ENCODE peak calls at places on chromosomes 11 and 22, in six cellular contexts. C is ovary, P is MCF 10A, A is astrocyte of the cerebellum, V is nephron progenitor cell, W is GM13977. F is an unnamed sample.

GRCh38 chr11:74932797-74933196 is 16.1 kb downstream of the XRRA1 start:
- DNase-seq in C (no peak), P (peak), A (peak), V (no peak), W (no peak), F (peak)

GRCh38 chr11:77244277-77245014 is 57.0 kb downstream of the GDPD4 start:
- DNase-seq in C (no peak), P (peak), A (peak), V (no peak), W (no peak), F (peak)

GRCh38 chr11:72646024-72646423 is 28.2 kb downstream of the PDE2A start:
- DNase-seq in C (no peak), P (no peak), A (no peak), V (no peak), W (no peak), F (no peak)

GRCh38 chr22:17095538-17095937 is 10.7 kb downstream of the IL17RA start:
- DNase-seq in C (no peak), P (no peak), A (no peak), V (peak), W (no peak), F (no peak)

GRCh38 chr22:45207981-45208664 is 32.6 kb downstream of the KIAA0930 start:
- DNase-seq in C (no peak), P (peak), A (peak), V (no peak), W (no peak), F (peak)

GRCh38 chr11:12171921-12172320 is 61.5 kb downstream of the MICAL2 start:
- DNase-seq in C (no peak), P (no peak), A (no peak), V (no peak), W (no peak), F (no peak)

GRCh38 chr22:35409783-35410662 is 10.1 kb downstream of the MCM5 start:
- DNase-seq in C (no peak), P (no peak), A (no peak), V (no peak), W (peak), F (no peak)

GRCh38 chr22:24077416-24077815 is 66.3 kb downstream of the CABIN1 start:
- DNase-seq in C (no peak), P (no peak), A (no peak), V (no peak), W (no peak), F (no peak)

GRCh38 chr22:20530368-20531153 is 23.2 kb downstream of the MED15 start:
- DNase-seq in C (no peak), P (peak), A (no peak), V (no peak), W (no peak), F (peak)

GRCh38 chr11:124123587-124123986 is 8.3 kb downstream of the VWA5A start:
- DNase-seq in C (no peak), P (no peak), A (no peak), V (no peak), W (no peak), F (no peak)

GRCh38 chr22:43398910-43399309 is 12.9 kb upstream of the MPPED1 start:
- DNase-seq in C (no peak), P (no peak), A (no peak), V (no peak), W (no peak), F (no peak)

GRCh38 chr11:33135216-33135615 is 26.1 kb downstream of the CSTF3 start:
- DNase-seq in C (no peak), P (no peak), A (peak), V (no peak), W (no peak), F (no peak)

GRCh38 chr11:65185869-65186341 is 4.2 kb downstream of the CAPN1 start:
- DNase-seq in C (peak), P (no peak), A (no peak), V (no peak), W (no peak), F (no peak)
- TF ChIP-seq CTCF in C (no peak), P (peak), A (peak), V (no peak), W (peak), F (no peak)

GRCh38 chr22:25357056-25357455 is 137.6 kb downstream of the CRYBB2 start:
- DNase-seq in C (no peak), P (no peak), A (no peak), V (no peak), W (no peak), F (no peak)
- TF ChIP-seq CTCF in C (no peak), P (no peak), A (no peak), V (no peak), W (no peak), F (no peak)

DNA sequence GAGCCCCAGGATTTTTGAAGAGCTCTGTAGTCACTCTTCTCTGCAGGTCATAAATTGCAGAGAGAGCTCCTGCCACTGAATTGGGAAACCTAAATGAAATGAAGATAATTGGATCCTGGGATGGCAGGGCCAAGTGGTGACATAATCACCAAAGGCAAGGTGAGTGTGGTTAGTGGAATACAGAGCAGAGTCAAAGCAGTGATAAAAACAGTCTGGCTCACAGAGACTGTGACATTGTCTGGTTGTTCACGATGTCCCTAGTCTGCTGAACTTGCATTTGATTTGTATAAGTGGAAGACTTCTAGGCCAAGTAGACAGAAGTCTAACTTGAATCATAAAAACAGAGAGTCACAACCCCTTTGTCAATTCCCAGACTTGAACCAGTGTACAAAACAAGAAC is 26.8 kb upstream of the SPATA19 start:
- DNase-seq in C (no peak), P (no peak), A (no peak), V (no peak), W (no peak), F (no peak)
- TF ChIP-seq CTCF in C (no peak), P (no peak), A (no peak), V (no peak), W (no peak), F (no peak)

DNA sequence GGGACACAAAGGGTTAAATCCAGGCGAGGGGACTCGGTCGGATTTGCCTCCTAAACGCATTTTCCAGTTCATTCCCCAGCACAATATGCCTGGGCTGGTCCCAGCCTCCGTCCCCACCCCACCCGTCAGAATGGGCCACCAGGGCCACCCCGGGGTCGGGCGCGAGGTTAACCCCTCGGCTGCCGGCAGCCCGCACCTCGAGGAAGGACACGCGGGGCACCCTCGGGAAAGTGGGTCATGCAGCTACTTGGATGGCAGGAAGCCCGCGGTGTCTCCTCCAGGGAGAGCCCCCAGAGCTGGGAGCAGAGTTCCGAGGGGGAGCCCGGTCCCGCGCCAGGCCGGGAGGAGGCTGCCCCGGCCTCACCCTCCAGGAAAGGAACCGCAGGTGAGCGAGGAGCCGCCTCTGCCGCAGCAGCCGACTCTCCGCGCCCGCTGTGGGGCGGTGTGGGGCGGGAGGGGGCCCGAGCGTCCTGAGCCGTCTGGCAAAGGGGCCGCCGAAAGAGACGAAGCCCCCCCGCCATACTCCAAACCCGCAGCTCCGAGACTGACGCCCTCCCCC is 1.4 kb downstream of the NECTIN1 start:
- DNase-seq in C (peak), P (peak), A (no peak), V (peak), W (peak), F (no peak)
- TF ChIP-seq CTCF in C (no peak), P (peak), A (peak), V (no peak), W (peak), F (peak)

DNA sequence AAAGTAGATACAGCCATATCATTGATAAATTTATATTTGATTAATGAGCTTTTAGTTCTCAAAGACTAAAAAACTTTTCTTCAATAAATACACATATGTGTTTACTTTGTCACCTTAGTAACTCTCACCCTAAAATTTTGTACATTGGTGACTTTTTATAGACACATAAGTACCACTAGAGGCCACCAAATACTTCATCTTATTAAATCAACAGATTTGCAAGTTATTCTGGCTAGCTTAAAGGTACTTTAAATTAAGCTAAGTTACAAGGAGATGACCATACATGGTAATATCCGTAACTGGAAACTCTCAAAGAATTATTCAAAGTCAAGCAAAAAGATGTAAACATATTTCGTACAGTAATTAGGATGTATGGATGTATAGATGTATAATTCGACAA is 112.2 kb downstream of the SBF2 start:
- DNase-seq in C (no peak), P (peak), A (peak), V (no peak), W (peak), F (no peak)
- TF ChIP-seq CTCF in C (peak), P (peak), A (no peak), V (no peak), W (peak), F (peak)

DNA sequence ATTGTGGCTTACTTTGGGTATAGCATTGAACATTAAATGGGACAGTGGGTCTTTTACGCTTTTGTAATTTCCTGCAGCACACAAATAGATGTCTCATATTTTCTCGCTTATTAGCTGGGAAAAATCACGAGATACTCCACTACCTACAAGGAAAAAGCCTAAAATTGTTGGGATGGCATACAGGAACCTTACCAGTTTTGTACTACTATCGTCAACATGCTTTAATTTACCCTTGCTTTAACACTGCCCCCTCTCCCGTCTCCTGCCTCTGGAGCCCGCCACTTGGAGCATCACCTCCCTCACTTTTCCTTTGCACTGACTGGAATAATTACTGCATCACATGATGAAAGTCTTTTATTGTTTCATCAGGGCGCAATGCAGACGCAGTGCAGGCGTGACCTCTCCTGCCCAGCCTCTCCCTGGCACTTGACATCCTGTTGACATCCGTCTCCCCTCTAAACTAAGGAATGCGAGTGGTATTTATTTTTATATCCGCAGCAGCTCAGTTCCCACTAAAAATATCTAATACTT is 1.0 kb upstream of the FNBP4 start:
- DNase-seq in C (peak), P (peak), A (peak), V (peak), W (no peak), F (peak)
- TF ChIP-seq CTCF in C (no peak), P (no peak), A (no peak), V (no peak), W (no peak), F (no peak)